ENCODE peak calls at places on chromosomes 13 and 19, in seven cellular contexts. V is aorta; U is cardiac muscle cell; O is stimulated activated CD8-positive, alpha-beta memory T cell treated with anti-CD3 and anti-CD28 coated beads, Interleukin-7, amount 100 ng/mL, for 1 hour; Z is skeletal muscle cell; I is transverse colon; R is Right ventricle myocardium superior. T is an unnamed sample.

GRCh38 chr13:42320375-42320787 is 48.4 kb downstream of the AKAP11 start:
- DNase-seq in V (no peak), U (no peak), O (no peak), Z (no peak), I (no peak), R (no peak), T (no peak)

GRCh38 chr19:32720936-32721250 is 1.3 kb downstream of the TDRD12 start:
- DNase-seq in V (no peak), U (no peak), O (no peak), Z (no peak), I (no peak), R (no peak), T (no peak)

GRCh38 chr13:48782429-48782840 is 128.7 kb downstream of the CYSLTR2 start:
- DNase-seq in V (no peak), U (no peak), O (no peak), Z (no peak), I (no peak), R (no peak), T (no peak)

GRCh38 chr13:100789968-100790367 is 115.4 kb upstream of the TMTC4 start:
- DNase-seq in V (no peak), U (no peak), O (no peak), Z (peak), I (no peak), R (no peak), T (no peak)

GRCh38 chr19:48443262-48443661 is 2.5 kb upstream of the GRWD1 start:
- DNase-seq in V (no peak), U (no peak), O (no peak), Z (no peak), I (no peak), R (no peak), T (no peak)

GRCh38 chr19:36060430-36060829 is 5.7 kb downstream of the WDR62 start:
- DNase-seq in V (no peak), U (peak), O (no peak), Z (no peak), I (peak), R (peak), T (no peak)

GRCh38 chr19:7681336-7682174 is 922 bp downstream of the TRAPPC5 start:
- DNase-seq in V (peak), U (peak), O (peak), Z (peak), I (peak), R (peak), T (peak)

GRCh38 chr19:5585461-5586299 is 17.9 kb upstream of the TINCR start:
- DNase-seq in V (peak), U (no peak), O (no peak), Z (no peak), I (no peak), R (peak), T (peak)

GRCh38 chr19:1445932-1446712 is 3.8 kb upstream of the APC2 start:
- DNase-seq in V (no peak), U (no peak), O (no peak), Z (no peak), I (no peak), R (no peak), T (peak)